ENCODE peak calls at places on chromosomes 2 and 18, in nine cellular contexts. A is PC-3, P is neural progenitor cell, S is GM23338, O is GM23248, G is HCT116, K is hepatocyte, H is SK-N-SH, X is MM.1S. B is an unnamed sample. For H3K79me2 and H3K36me3, the result is how much of the 10 kb centered on the place peaks cover.

GRCh38 chr2:238459081-238459629 is 32.4 kb downstream of the ASB1 start:
- DNase-seq in A (no peak), K (no peak), O (peak), X (no peak), G (no peak), H (no peak), S (no peak), P (no peak), B (no peak)

GRCh38 chr2:40458271-40458794 is 6.4 kb upstream of the SLC8A1 start:
- DNase-seq in O (no peak), X (no peak), S (no peak), K (no peak), A (no peak), H (peak), P (peak), G (no peak), B (no peak)

GRCh38 chr2:237625216-237625705 is 2.1 kb upstream of the LRRFIP1 start:
- DNase-seq in A (no peak), P (no peak), X (no peak), H (no peak), O (no peak), S (no peak), K (no peak), G (no peak), B (no peak)

GRCh38 chr2:221402072-221402471 is 170.0 kb downstream of the EPHA4 start:
- DNase-seq in H (no peak), K (peak), S (no peak), X (no peak), G (no peak), P (no peak), A (no peak), O (peak), B (no peak)

GRCh38 chr18:50638623-50639398 is 78.9 kb downstream of the MAPK4 start:
- DNase-seq in K (no peak), S (peak), P (peak), G (no peak), X (no peak), O (peak), A (no peak), H (no peak), B (no peak)

GRCh38 chr2:55120634-55121359 is 70.5 kb upstream of the RTN4 start:
- DNase-seq in G (no peak), A (no peak), K (peak), X (no peak), S (no peak), H (no peak), P (peak), O (peak), B (no peak)

GRCh38 chr2:232633413-232634318 is at the start of gene EFHD1:
- DNase-seq in H (peak), X (peak), P (peak), K (peak), S (peak), O (peak), A (no peak), G (no peak), B (no peak)

GRCh38 chr18:11994346-11994707 is 13.0 kb downstream of the IMPA2 start:
- DNase-seq in K (peak), O (peak), S (no peak), X (no peak), H (no peak), P (no peak), G (no peak), A (peak), B (no peak)

GRCh38 chr18:13112982-13113381 is 105.6 kb upstream of the LDLRAD4 start:
- DNase-seq in K (peak), O (peak), X (no peak), A (peak), H (peak), P (peak), G (peak), S (peak), B (no peak)

GRCh38 chr2:233460726-233461431 is 105.7 kb downstream of the USP40 start:
- DNase-seq in O (no peak), A (no peak), K (no peak), G (no peak), X (no peak), S (no peak), H (no peak), P (no peak), B (no peak)

GRCh38 chr18:10950876-10951630 is 198.3 kb downstream of the PIEZO2 start:
- DNase-seq in S (no peak), X (peak), K (no peak), A (no peak), G (no peak), H (no peak), O (no peak), P (no peak), B (peak)

GRCh38 chr2:102028470-102028869 is 36.7 kb downstream of the IL1R2 start:
- DNase-seq in X (no peak), K (no peak), S (no peak), A (no peak), O (no peak), P (no peak), H (no peak), G (no peak), B (no peak)

GRCh38 chr2:188659656-188660406 is 314.3 kb upstream of the COL3A1 start:
- DNase-seq in S (no peak), G (peak), H (no peak), O (peak), P (no peak), X (no peak), A (peak), K (no peak), B (no peak)

GRCh38 chr2:3575534-3576324 is 669 bp downstream of the RPS7 start:
- DNase-seq in G (no peak), O (peak), K (peak), A (no peak), H (peak), P (no peak), S (peak), X (peak), B (peak)

GRCh38 chr18:61892683-61893303 is at the start of gene RNF152:
- DNase-seq in S (peak), O (peak), P (peak), H (peak), K (peak), X (no peak), G (no peak), A (no peak), B (no peak)

GRCh38 chr2:18626958-18627650 is 37.7 kb upstream of the NT5C1B start:
- DNase-seq in P (no peak), A (no peak), X (no peak), K (no peak), S (no peak), H (no peak), O (peak), G (no peak), B (no peak)

GRCh38 chr2:112006076-112006410 is 49.0 kb upstream of the TMEM87B start:
- DNase-seq in A (peak), O (peak), S (no peak), H (no peak), K (no peak), G (no peak), X (no peak), P (no peak), B (no peak)

GRCh38 chr2:203623104-203623503 is 83.3 kb upstream of the CD28 start:
- DNase-seq in X (no peak), H (no peak), K (peak), S (no peak), A (peak), O (peak), G (no peak), P (peak), B (no peak)

GRCh38 chr2:29522951-29523669 is 398.3 kb downstream of the ALK start:
- DNase-seq in A (peak), G (no peak), P (no peak), O (peak), K (peak), S (no peak), X (no peak), H (no peak), B (no peak)

GRCh38 chr2:30230479-30230854 is 867 bp upstream of the LBH start:
- DNase-seq in K (peak), O (no peak), P (peak), X (no peak), A (no peak), S (peak), G (no peak), H (peak), B (peak)

GRCh38 chr18:66328280-66328947 is 275.5 kb downstream of the CDH19 start:
- DNase-seq in K (no peak), O (no peak), X (no peak), A (no peak), H (no peak), P (no peak), S (peak), G (no peak), B (no peak)

GRCh38 chr2:217631091-217631490 is 371.7 kb downstream of the TNS1 start:
- DNase-seq in S (no peak), H (no peak), O (no peak), A (no peak), X (no peak), K (no peak), G (no peak), P (peak), B (no peak)

GRCh38 chr2:38527338-38528007 is 75.3 kb downstream of the HNRNPLL start:
- DNase-seq in X (no peak), K (no peak), A (peak), S (no peak), H (no peak), P (no peak), O (no peak), G (no peak), B (no peak)

GRCh38 chr2:206984206-206984605 is 44.9 kb downstream of the CPO start:
- DNase-seq in H (no peak), S (no peak), O (no peak), P (no peak), A (peak), X (no peak), G (no peak), K (no peak), B (no peak)

GRCh38 chr2:133365117-133365516 is 203.1 kb downstream of the NCKAP5 start:
- DNase-seq in S (no peak), G (no peak), A (no peak), X (no peak), K (no peak), P (no peak), O (peak), H (no peak), B (no peak)

GRCh38 chr2:237752761-237753165 is 45.8 kb upstream of the RBM44 start:
- DNase-seq in H (no peak), G (no peak), K (no peak), A (no peak), X (peak), P (no peak), S (no peak), O (no peak), B (no peak)

GRCh38 chr2:158586491-158586890 is 129.7 kb downstream of the PKP4 start:
- DNase-seq in H (no peak), A (peak), S (no peak), G (no peak), P (no peak), X (no peak), O (peak), K (peak), B (no peak)

GRCh38 chr2:27584597-27584996 is 1.8 kb downstream of the ZNF512 start:
- DNase-seq in S (no peak), H (no peak), X (no peak), K (no peak), O (no peak), P (no peak), G (no peak), A (no peak), B (no peak)

GRCh38 chr2:27583390-27583915 is 611 bp downstream of the ZNF512 start:
- DNase-seq in X (no peak), S (peak), K (peak), A (no peak), H (no peak), O (peak), P (no peak), G (no peak), B (peak)

GRCh38 chr2:27587025-27587424 is 4.2 kb downstream of the ZNF512 start:
- DNase-seq in G (no peak), A (peak), S (no peak), K (no peak), O (no peak), P (no peak), H (no peak), X (no peak), B (no peak)

GRCh38 chr2:27591745-27592144 is 8.9 kb downstream of the ZNF512 start:
- DNase-seq in H (no peak), G (no peak), P (no peak), K (no peak), O (no peak), X (no peak), A (no peak), S (no peak), B (no peak)

GRCh38 chr2:27588308-27588707 is 5.5 kb downstream of the ZNF512 start:
- DNase-seq in X (no peak), A (no peak), S (no peak), H (no peak), O (no peak), K (no peak), P (no peak), G (no peak), B (no peak)
- H3K79me2 ChIP-seq in X (half or more), A (under half), S (half or more), H (half or more), O (half or more), K (half or more), P (half or more), G (half or more), B (half or more)

GRCh38 chr2:8442833-8443486 is 238.9 kb upstream of the ID2 start:
- DNase-seq in H (no peak), O (no peak), S (no peak), X (no peak), A (no peak), G (no peak), P (no peak), K (no peak), B (no peak)
- TF ChIP-seq EZH2phosphoT487 in H (no peak), O (no peak), S (no peak), X (no peak), A (no peak), G (no peak), P (no peak), K (no peak), B (no peak)

DNA sequence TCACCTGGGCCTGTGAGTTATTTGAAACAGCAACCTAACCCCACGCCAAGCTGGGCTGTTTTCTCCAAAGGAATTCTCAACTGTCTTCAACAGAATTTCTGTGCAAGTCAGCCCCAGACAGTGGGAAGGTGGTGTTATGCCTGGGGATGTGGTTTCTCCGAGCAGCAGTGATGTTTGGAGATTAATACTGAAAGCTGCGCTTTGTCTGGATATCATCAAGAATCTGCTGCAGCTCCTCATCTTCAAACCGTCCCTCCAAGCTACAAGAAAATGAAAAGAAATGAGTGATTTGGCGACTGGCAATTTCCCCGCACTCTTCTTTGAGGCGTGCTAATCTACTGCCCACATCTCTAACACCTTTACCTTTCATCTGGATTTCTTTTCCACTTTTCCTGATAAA is 10.0 kb downstream of the POLR2D start:
- DNase-seq in A (no peak), P (no peak), K (no peak), G (no peak), H (no peak), X (no peak), O (no peak), S (no peak), B (no peak)
- H3K36me3 ChIP-seq in A (half or more), P (under half), K (under half), G (half or more), H (under half), X (under half), O (half or more), S (half or more), B (half or more)

DNA sequence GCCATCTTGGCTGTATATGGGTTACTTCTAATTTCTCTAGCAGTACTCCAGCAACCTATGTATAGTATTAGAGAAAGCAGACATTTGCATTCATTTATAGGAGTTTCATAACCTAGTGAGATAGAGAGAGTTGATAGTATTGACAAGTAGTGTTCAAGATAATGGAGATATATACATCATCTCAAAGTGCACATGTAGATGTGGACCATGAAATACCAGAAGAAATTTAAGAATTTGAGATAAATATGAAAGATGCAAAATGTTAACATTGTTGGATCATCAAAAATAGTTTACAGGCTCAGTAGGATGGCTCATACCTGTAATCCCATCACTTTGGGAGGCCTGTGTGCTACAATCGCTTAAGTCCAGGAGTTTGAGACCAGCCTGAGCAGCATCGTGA is 243.0 kb downstream of the MBD5 start:
- DNase-seq in S (no peak), K (no peak), O (no peak), A (no peak), H (no peak), P (no peak), G (no peak), X (no peak), B (no peak)
- H3K79me2 ChIP-seq in S (under half), K (under half), O (under half), A (under half), H (under half), P (under half), G (under half), X (under half), B (under half)

GRCh38 chr2:128446866-128447537 is 128.3 kb upstream of the HS6ST1 start:
- DNase-seq in O (peak), X (no peak), G (no peak), K (no peak), A (no peak), P (peak), S (no peak), H (no peak), B (no peak)

GRCh38 chr2:128450211-128451015 is 131.7 kb upstream of the HS6ST1 start:
- DNase-seq in H (peak), X (no peak), A (no peak), G (no peak), P (peak), K (no peak), S (no peak), O (no peak), B (no peak)

GRCh38 chr2:128449226-128450061 is 130.8 kb upstream of the HS6ST1 start:
- DNase-seq in X (no peak), O (no peak), H (peak), G (no peak), K (no peak), A (no peak), S (no peak), P (peak), B (no peak)

GRCh38 chr2:128447538-128447885 is 128.8 kb upstream of the HS6ST1 start:
- DNase-seq in H (no peak), O (no peak), K (no peak), S (no peak), G (no peak), X (no peak), P (no peak), A (no peak), B (no peak)

GRCh38 chr2:128448331-128449225 is 129.9 kb upstream of the HS6ST1 start:
- DNase-seq in P (peak), S (no peak), A (no peak), X (no peak), G (no peak), K (no peak), O (no peak), H (no peak), B (no peak)
- TF ChIP-seq EZH2phosphoT487 in P (no peak), S (no peak), A (no peak), X (no peak), G (no peak), K (no peak), O (no peak), H (no peak), B (no peak)

DNA sequence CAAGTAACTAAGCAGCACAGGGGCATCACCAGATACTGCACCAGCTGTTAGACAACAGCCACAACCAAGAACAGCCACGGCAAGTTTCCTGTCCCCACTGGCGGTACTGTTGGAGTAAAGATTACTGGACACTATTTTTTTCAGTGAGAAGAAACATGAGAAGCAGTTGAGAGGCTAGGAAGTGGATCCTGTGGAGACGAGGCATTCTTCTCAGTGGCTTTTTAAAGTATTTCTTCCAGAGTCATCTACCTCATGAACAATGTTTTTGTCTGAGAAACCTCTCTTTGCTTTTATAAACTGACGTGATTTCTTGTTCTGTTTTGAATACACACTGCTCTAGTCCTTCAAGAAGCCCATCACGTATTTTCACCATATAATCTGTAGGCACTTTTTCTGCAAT is 18.8 kb downstream of the TM4SF20 start:
- DNase-seq in P (no peak), H (no peak), X (no peak), G (no peak), S (no peak), O (no peak), K (no peak), A (no peak), B (no peak)
- H3K36me3 ChIP-seq in P (under half), H (half or more), X (under half), G (under half), S (under half), O (half or more), K (under half), A (under half), B (under half)